ENCODE peak calls at places on chromosomes 7 and 10, in seven cellular contexts. X is ACHN; Y is stimulated activated CD8-positive, alpha-beta memory T cell treated with anti-CD3 and anti-CD28 coated beads, Interleukin-15, amount 100 ng/mL, for 24 hours; L is activated CD8-positive, alpha-beta memory T cell treated with anti-CD3 and anti-CD28 coated beads, Interleukin-2, amount 50 U/mL, for 48 hours; K is kidney epithelial cell; M is amygdala; A is Ammon's horn. H is an unnamed sample.

GRCh38 chr10:112793197-112793921 is 156.7 kb upstream of the TCF7L2 start:
- DNase-seq in K (no peak), A (no peak), Y (no peak), X (no peak), L (no peak), M (no peak), H (no peak)

GRCh38 chr7:96337519-96337918 is 15.6 kb upstream of the SLC25A13 start:
- DNase-seq in L (no peak), A (no peak), X (no peak), M (no peak), K (no peak), Y (no peak), H (no peak)

GRCh38 chr7:155741805-155742204 is 70.5 kb downstream of the SHH start:
- DNase-seq in M (no peak), L (no peak), X (no peak), K (no peak), A (peak), Y (no peak), H (no peak)

GRCh38 chr10:131852161-131852822 is 48.5 kb upstream of the PPP2R2D start:
- DNase-seq in X (no peak), Y (no peak), M (no peak), K (no peak), A (no peak), L (peak), H (no peak)

GRCh38 chr7:105015631-105015965 is 1.6 kb downstream of the KMT2E start:
- DNase-seq in M (no peak), Y (no peak), A (peak), L (peak), X (peak), K (no peak), H (no peak)

GRCh38 chr7:925601-926000 is 28.9 kb downstream of the ADAP1 start:
- DNase-seq in M (no peak), Y (peak), K (no peak), L (peak), X (no peak), A (no peak), H (no peak)

GRCh38 chr10:102241444-102242117 is at the start of gene PITX3:
- DNase-seq in L (peak), Y (peak), K (peak), M (no peak), X (peak), A (peak), H (peak)

GRCh38 chr7:137342751-137343482 is 616 bp downstream of the PTN start:
- DNase-seq in X (no peak), K (no peak), A (no peak), M (no peak), L (no peak), Y (no peak), H (no peak)

GRCh38 chr10:119025336-119025735 is 4.2 kb upstream of the NANOS1 start:
- DNase-seq in A (no peak), L (peak), X (peak), Y (no peak), K (no peak), M (no peak), H (peak)

H was measured in trophoblast cell.